ENCODE peak calls at places on chromosomes 13 and 19, in nine cellular contexts. Z, P, K, C, M, Q, E, B and Y are unnamed samples. For H3K9me3, the result is how much of the 10 kb centered on the place peaks cover.

GRCh38 chr19:19782783-19783182 is 38.8 kb downstream of the ZNF506 start:
- DNase-seq in Z (no peak), P (no peak), K (no peak), C (no peak), M (no peak), Q (no peak), E (peak), B (no peak), Y (no peak)

GRCh38 chr13:104809483-104809882 is 1726.0 kb downstream of the EFNB2 start:
- DNase-seq in Z (no peak), P (peak), K (no peak), C (no peak), M (no peak), Q (no peak), E (no peak), B (no peak), Y (no peak)

GRCh38 chr19:48513289-48514122 is 1.9 kb upstream of the LMTK3 start:
- DNase-seq in Z (peak), P (peak), K (peak), C (peak), M (peak), Q (peak), E (peak), B (peak), Y (peak)

GRCh38 chr19:29119582-29119981 is 93.4 kb downstream of the UQCRFS1 start:
- DNase-seq in Z (no peak), P (no peak), K (no peak), C (no peak), M (no peak), Q (no peak), E (peak), B (no peak), Y (no peak)

GRCh38 chr19:1567848-1568227 is 287 bp downstream of the MEX3D start:
- DNase-seq in Z (no peak), P (no peak), K (no peak), C (no peak), M (no peak), Q (no peak), E (no peak), B (no peak), Y (no peak)

GRCh38 chr19:40273469-40274360 is 11.4 kb downstream of the AKT2 start:
- DNase-seq in Z (no peak), P (no peak), K (no peak), C (no peak), M (no peak), Q (no peak), E (no peak), B (no peak), Y (no peak)

GRCh38 chr19:46875234-46875633 is 14.4 kb downstream of the ARHGAP35 start:
- DNase-seq in Z (no peak), P (no peak), K (no peak), C (no peak), M (no peak), Q (no peak), E (no peak), B (no peak), Y (no peak)

GRCh38 chr19:11264452-11265176 is 2.3 kb upstream of the DOCK6 start:
- DNase-seq in Z (no peak), P (no peak), K (peak), C (peak), M (peak), Q (no peak), E (no peak), B (no peak), Y (no peak)

GRCh38 chr13:34756572-34756971 is 185.5 kb upstream of the NBEA start:
- DNase-seq in Z (no peak), P (no peak), K (no peak), C (no peak), M (no peak), Q (no peak), E (no peak), B (no peak), Y (no peak)

GRCh38 chr13:78060966-78061365 is 142.3 kb upstream of the EDNRB start:
- DNase-seq in Z (no peak), P (no peak), K (no peak), C (no peak), M (peak), Q (no peak), E (no peak), B (no peak), Y (no peak)

GRCh38 chr13:113413178-113413897 is 40.0 kb downstream of the ADPRHL1 start:
- DNase-seq in Z (peak), P (no peak), K (peak), C (no peak), M (no peak), Q (no peak), E (no peak), B (peak), Y (no peak)

GRCh38 chr13:33918199-33918932 is 100.4 kb downstream of the RFC3 start:
- DNase-seq in Z (no peak), P (peak), K (no peak), C (no peak), M (peak), Q (no peak), E (peak), B (no peak), Y (peak)

GRCh38 chr13:113898391-113898790 is 34.5 kb upstream of the GAS6 start:
- DNase-seq in Z (peak), P (no peak), K (no peak), C (no peak), M (no peak), Q (peak), E (no peak), B (no peak), Y (no peak)

GRCh38 chr19:46616631-46617322 is 8.1 kb downstream of the PTGIR start:
- DNase-seq in Z (peak), P (peak), K (peak), C (no peak), M (peak), Q (peak), E (peak), B (no peak), Y (peak)

GRCh38 chr19:34481861-34482379 is 362 bp downstream of the WTIP start:
- DNase-seq in Z (no peak), P (no peak), K (peak), C (no peak), M (no peak), Q (no peak), E (peak), B (no peak), Y (peak)

GRCh38 chr13:47000166-47000565 is 103.3 kb upstream of the HTR2A start:
- DNase-seq in Z (no peak), P (no peak), K (no peak), C (no peak), M (no peak), Q (no peak), E (peak), B (no peak), Y (no peak)
- H3K4me3 ChIP-seq in Z (no peak), P (no peak), K (no peak), C (no peak), M (no peak), Q (no peak), E (no peak), B (no peak), Y (no peak)

DNA sequence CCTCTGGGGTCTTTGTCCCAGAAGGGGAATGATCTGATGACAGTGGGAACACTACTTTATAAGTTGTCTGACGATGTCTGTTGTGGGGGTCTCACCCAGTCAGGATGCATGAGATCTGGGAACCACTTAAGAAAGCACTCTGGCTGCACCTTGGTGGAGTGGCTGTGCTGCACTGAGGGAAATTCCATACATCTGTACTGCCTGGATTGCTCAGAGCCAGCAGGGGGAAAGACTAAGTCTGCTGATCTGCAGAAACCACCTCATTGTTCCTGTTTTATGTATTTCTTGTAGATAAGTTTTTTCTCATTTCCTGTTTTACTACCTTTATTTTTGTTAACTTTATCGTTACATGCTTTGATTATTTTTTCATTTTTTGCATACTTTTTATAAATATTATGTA is 27.3 kb downstream of the ZNF430 start:
- DNase-seq in Z (no peak), P (no peak), K (no peak), C (no peak), M (no peak), Q (no peak), E (no peak), B (no peak), Y (no peak)
- H3K9me3 ChIP-seq in Z (under half), P (under half), K (under half), C (under half), M (under half), Q (under half), E (under half), B (under half), Y (under half)

GRCh38 chr19:30416375-30416774 is 44.2 kb downstream of the ZNF536 start:
- DNase-seq in Z (no peak), P (no peak), K (no peak), C (no peak), M (no peak), Q (no peak), E (no peak), B (no peak), Y (no peak)
- H3K4me3 ChIP-seq in Z (no peak), P (no peak), K (no peak), C (no peak), M (no peak), Q (no peak), E (no peak), B (no peak), Y (no peak)

DNA sequence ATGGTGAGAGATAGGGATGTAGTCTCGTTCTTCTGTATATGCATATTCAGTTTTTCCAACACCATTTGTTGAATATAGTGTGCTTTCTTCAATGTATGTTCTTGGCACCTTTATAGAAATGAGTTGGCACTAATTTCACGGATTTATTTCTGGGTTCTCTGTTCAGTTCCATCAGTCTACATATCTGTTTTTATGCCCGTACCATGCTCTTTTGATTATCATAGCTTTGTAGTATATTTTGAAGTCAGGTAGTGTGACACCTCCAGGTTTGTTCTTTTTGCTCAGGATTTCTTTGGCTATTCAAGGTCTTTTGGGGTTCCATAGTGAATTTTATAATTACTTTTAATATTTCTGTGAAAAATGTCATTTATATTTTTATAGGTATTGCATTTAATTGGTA is 14.5 kb upstream of the ZNF793 start:
- DNase-seq in Z (no peak), P (no peak), K (no peak), C (no peak), M (no peak), Q (no peak), E (no peak), B (no peak), Y (no peak)
- H3K9me3 ChIP-seq in Z (under half), P (under half), K (under half), C (half or more), M (under half), Q (under half), E (under half), B (half or more), Y (under half)

GRCh38 chr19:16888629-16889371 is at the start of gene F2RL3:
- DNase-seq in Z (no peak), P (peak), K (peak), C (peak), M (no peak), Q (no peak), E (peak), B (peak), Y (no peak)
- H3K4me3 ChIP-seq in Z (no peak), P (no peak), K (peak), C (peak), M (no peak), Q (no peak), E (no peak), B (peak), Y (peak)

GRCh38 chr19:57566396-57567256 is 7.0 kb upstream of the ZNF550 start:
- DNase-seq in Z (no peak), P (peak), K (no peak), C (no peak), M (no peak), Q (no peak), E (peak), B (no peak), Y (no peak)
- H3K9me3 ChIP-seq in Z (under half), P (under half), K (half or more), C (half or more), M (half or more), Q (under half), E (under half), B (half or more), Y (half or more)